ENCODE peak calls at places on chromosome 20, in five cellular contexts. One of them, this sample, is unnamed.

GRCh38 chr20:8082025-8082424 is 50.0 kb upstream of the PLCB1 start:
- DNase-seq in vagina: no peak
- DNase-seq in AG04450: no peak
- DNase-seq in tibial nerve: no peak
- DNase-seq in foreskin keratinocyte: peak; percentile 23
- DNase-seq in this sample: peak; percentile 10

GRCh38 chr20:9668356-9668755 is 154.0 kb downstream of the LAMP5 start:
- DNase-seq in vagina: no peak
- DNase-seq in AG04450: no peak
- DNase-seq in tibial nerve: no peak
- DNase-seq in foreskin keratinocyte: no peak
- DNase-seq in this sample: no peak

GRCh38 chr20:17083738-17084137 is 143.1 kb upstream of the PCSK2 start:
- DNase-seq in vagina: no peak
- DNase-seq in AG04450: no peak
- DNase-seq in tibial nerve: no peak
- DNase-seq in foreskin keratinocyte: no peak
- DNase-seq in this sample: no peak

GRCh38 chr20:25283221-25283951 is 35.5 kb downstream of the PYGB start:
- DNase-seq in vagina: no peak
- DNase-seq in AG04450: no peak
- DNase-seq in tibial nerve: no peak
- DNase-seq in foreskin keratinocyte: no peak
- DNase-seq in this sample: no peak

GRCh38 chr20:24106801-24107158 is 118.2 kb upstream of the GGTLC1 start:
- DNase-seq in vagina: no peak
- DNase-seq in AG04450: no peak
- DNase-seq in tibial nerve: no peak
- DNase-seq in foreskin keratinocyte: no peak
- DNase-seq in this sample: no peak

GRCh38 chr20:47187450-47188195 is 168.9 kb downstream of the ZMYND8 start:
- DNase-seq in vagina: no peak
- DNase-seq in AG04450: no peak
- DNase-seq in tibial nerve: no peak
- DNase-seq in foreskin keratinocyte: no peak
- DNase-seq in this sample: no peak

GRCh38 chr20:5919634-5920544 is 30.4 kb downstream of the TRMT6 start:
- DNase-seq in vagina: no peak
- DNase-seq in AG04450: no peak
- DNase-seq in tibial nerve: no peak
- DNase-seq in foreskin keratinocyte: peak; percentile 77
- DNase-seq in this sample: peak; percentile 46

GRCh38 chr20:63772781-63773520 is 33.4 kb downstream of the SLC2A4RG start:
- DNase-seq in vagina: no peak
- DNase-seq in AG04450: no peak
- DNase-seq in tibial nerve: no peak
- DNase-seq in foreskin keratinocyte: no peak
- DNase-seq in this sample: no peak

GRCh38 chr20:12012241-12013222 is 94.8 kb downstream of the BTBD3 start:
- DNase-seq in vagina: no peak
- DNase-seq in AG04450: peak; percentile 11
- DNase-seq in tibial nerve: peak; percentile 15
- DNase-seq in foreskin keratinocyte: peak; percentile 44
- DNase-seq in this sample: no peak

GRCh38 chr20:32992015-32992641 is 12.1 kb downstream of the SUN5 start:
- DNase-seq in vagina: no peak
- DNase-seq in AG04450: no peak
- DNase-seq in tibial nerve: no peak
- DNase-seq in foreskin keratinocyte: no peak
- DNase-seq in this sample: no peak

GRCh38 chr20:9330151-9330550 is 184.2 kb upstream of the LAMP5 start:
- DNase-seq in vagina: no peak
- DNase-seq in AG04450: no peak
- DNase-seq in tibial nerve: no peak
- DNase-seq in foreskin keratinocyte: no peak
- DNase-seq in this sample: no peak

GRCh38 chr20:4949833-4950178 is 51.5 kb downstream of the SLC23A2 start:
- DNase-seq in vagina: no peak
- DNase-seq in AG04450: no peak
- DNase-seq in tibial nerve: peak; percentile 57
- DNase-seq in foreskin keratinocyte: peak; percentile 10
- DNase-seq in this sample: no peak

GRCh38 chr20:52180167-52180840 is 11.3 kb downstream of the ZFP64 start:
- DNase-seq in vagina: no peak
- DNase-seq in AG04450: no peak
- DNase-seq in tibial nerve: no peak
- DNase-seq in foreskin keratinocyte: no peak
- DNase-seq in this sample: no peak

GRCh38 chr20:62815066-62815991 is 1.5 kb upstream of the COL9A3 start:
- DNase-seq in vagina: no peak
- DNase-seq in AG04450: no peak
- DNase-seq in tibial nerve: no peak
- DNase-seq in foreskin keratinocyte: peak; percentile 48
- DNase-seq in this sample: no peak

GRCh38 chr20:42996141-42996540 is 193.6 kb downstream of the PTPRT start:
- DNase-seq in vagina: no peak
- DNase-seq in AG04450: no peak
- DNase-seq in tibial nerve: no peak
- DNase-seq in foreskin keratinocyte: no peak
- DNase-seq in this sample: no peak

GRCh38 chr20:10219452-10219791 is 792 bp downstream of the SNAP25 start:
- DNase-seq in vagina: no peak
- DNase-seq in AG04450: no peak
- DNase-seq in tibial nerve: peak; percentile 61
- DNase-seq in foreskin keratinocyte: peak; percentile 13
- DNase-seq in this sample: no peak

GRCh38 chr20:37931153-37931922 is 28.4 kb downstream of the VSTM2L start:
- DNase-seq in vagina: no peak
- DNase-seq in AG04450: no peak
- DNase-seq in tibial nerve: no peak
- DNase-seq in foreskin keratinocyte: no peak
- DNase-seq in this sample: no peak

GRCh38 chr20:4883546-4883945 is 117.8 kb downstream of the SLC23A2 start:
- DNase-seq in vagina: no peak
- DNase-seq in AG04450: no peak
- DNase-seq in tibial nerve: no peak
- DNase-seq in foreskin keratinocyte: no peak
- DNase-seq in this sample: no peak

GRCh38 chr20:12970372-12970821 is 38.4 kb upstream of the SPTLC3 start:
- DNase-seq in vagina: no peak
- DNase-seq in AG04450: peak; percentile 16
- DNase-seq in tibial nerve: peak; percentile 20
- DNase-seq in foreskin keratinocyte: peak; percentile 34
- DNase-seq in this sample: no peak

GRCh38 chr20:41427833-41428232 is 61.2 kb upstream of the EMILIN3 start:
- DNase-seq in vagina: no peak
- DNase-seq in AG04450: no peak
- DNase-seq in tibial nerve: no peak
- DNase-seq in foreskin keratinocyte: no peak
- DNase-seq in this sample: no peak

GRCh38 chr20:51388227-51388626 is 154.3 kb downstream of the NFATC2 start:
- DNase-seq in vagina: no peak
- DNase-seq in AG04450: no peak
- DNase-seq in tibial nerve: no peak
- DNase-seq in foreskin keratinocyte: peak; percentile 81
- DNase-seq in this sample: peak; percentile 37

GRCh38 chr20:45924391-45925261 is 9.9 kb upstream of the PCIF1 start:
- DNase-seq in vagina: no peak
- DNase-seq in AG04450: no peak
- DNase-seq in tibial nerve: peak; percentile 63
- DNase-seq in foreskin keratinocyte: no peak
- DNase-seq in this sample: no peak

GRCh38 chr20:47220161-47220582 is 136.3 kb downstream of the ZMYND8 start:
- DNase-seq in vagina: no peak
- DNase-seq in AG04450: no peak
- DNase-seq in tibial nerve: no peak
- DNase-seq in foreskin keratinocyte: no peak
- DNase-seq in this sample: no peak

GRCh38 chr20:63696311-63696627 is 183 bp upstream of the TNFRSF6B start:
- DNase-seq in vagina: no peak
- DNase-seq in AG04450: no peak
- DNase-seq in tibial nerve: no peak
- DNase-seq in foreskin keratinocyte: peak; percentile 88
- DNase-seq in this sample: peak; percentile 22

GRCh38 chr20:22579711-22580697 is 4.4 kb downstream of the FOXA2 start:
- DNase-seq in vagina: no peak
- DNase-seq in AG04450: no peak
- DNase-seq in tibial nerve: no peak
- DNase-seq in foreskin keratinocyte: no peak
- DNase-seq in this sample: no peak

GRCh38 chr20:2610941-2611720 is 41.3 kb upstream of the NOP56 start:
- DNase-seq in vagina: peak; percentile 34
- DNase-seq in AG04450: no peak
- DNase-seq in tibial nerve: no peak
- DNase-seq in foreskin keratinocyte: no peak
- DNase-seq in this sample: no peak

GRCh38 chr20:45919536-45919933 is 7.6 kb upstream of the PLTP start:
- DNase-seq in vagina: no peak
- DNase-seq in AG04450: peak; percentile 82
- DNase-seq in tibial nerve: peak; percentile 82
- DNase-seq in foreskin keratinocyte: no peak
- DNase-seq in this sample: no peak

GRCh38 chr20:32898721-32899120 is 40.0 kb downstream of the EFCAB8 start:
- DNase-seq in vagina: no peak
- DNase-seq in AG04450: no peak
- DNase-seq in tibial nerve: no peak
- DNase-seq in foreskin keratinocyte: peak; percentile 46
- DNase-seq in this sample: no peak

GRCh38 chr20:61901421-61902212 is 164.1 kb downstream of the TAF4 start:
- DNase-seq in vagina: no peak
- DNase-seq in AG04450: no peak
- DNase-seq in tibial nerve: no peak
- DNase-seq in foreskin keratinocyte: peak; percentile 32
- DNase-seq in this sample: peak; percentile 20

GRCh38 chr20:7302256-7302655 is 534.8 kb downstream of the BMP2 start:
- DNase-seq in vagina: no peak
- DNase-seq in AG04450: no peak
- DNase-seq in tibial nerve: no peak
- DNase-seq in foreskin keratinocyte: peak; percentile 84
- DNase-seq in this sample: no peak

GRCh38 chr20:17518339-17519052 is 12.7 kb downstream of the BFSP1 start:
- DNase-seq in vagina: no peak
- DNase-seq in AG04450: no peak
- DNase-seq in tibial nerve: peak; percentile 43
- DNase-seq in foreskin keratinocyte: no peak
- DNase-seq in this sample: no peak

GRCh38 chr20:22794200-22794599 is 209.8 kb upstream of the FOXA2 start:
- DNase-seq in vagina: no peak
- DNase-seq in AG04450: no peak
- DNase-seq in tibial nerve: no peak
- DNase-seq in foreskin keratinocyte: peak; percentile 46
- DNase-seq in this sample: no peak

GRCh38 chr20:16273812-16274560 is 299.3 kb downstream of the KIF16B start:
- DNase-seq in vagina: no peak
- DNase-seq in AG04450: no peak
- DNase-seq in tibial nerve: no peak
- DNase-seq in foreskin keratinocyte: no peak
- DNase-seq in this sample: no peak

GRCh38 chr20:46182801-46183200 is 64.7 kb downstream of the CD40 start:
- DNase-seq in vagina: no peak
- DNase-seq in AG04450: no peak
- DNase-seq in tibial nerve: no peak
- DNase-seq in foreskin keratinocyte: no peak
- DNase-seq in this sample: no peak

GRCh38 chr20:36120241-36120640 is 34.3 kb upstream of the EPB41L1 start:
- DNase-seq in vagina: no peak
- DNase-seq in AG04450: no peak
- DNase-seq in tibial nerve: no peak
- DNase-seq in foreskin keratinocyte: no peak
- DNase-seq in this sample: no peak
- H3K27ac ChIP-seq in vagina: no peak overlapping the region
- H3K27ac ChIP-seq in AG04450: no peak overlapping the region
- H3K27ac ChIP-seq in tibial nerve: no peak overlapping the region
- H3K27ac ChIP-seq in foreskin keratinocyte: no peak overlapping the region
- H3K27ac ChIP-seq in this sample: no peak overlapping the region

DNA sequence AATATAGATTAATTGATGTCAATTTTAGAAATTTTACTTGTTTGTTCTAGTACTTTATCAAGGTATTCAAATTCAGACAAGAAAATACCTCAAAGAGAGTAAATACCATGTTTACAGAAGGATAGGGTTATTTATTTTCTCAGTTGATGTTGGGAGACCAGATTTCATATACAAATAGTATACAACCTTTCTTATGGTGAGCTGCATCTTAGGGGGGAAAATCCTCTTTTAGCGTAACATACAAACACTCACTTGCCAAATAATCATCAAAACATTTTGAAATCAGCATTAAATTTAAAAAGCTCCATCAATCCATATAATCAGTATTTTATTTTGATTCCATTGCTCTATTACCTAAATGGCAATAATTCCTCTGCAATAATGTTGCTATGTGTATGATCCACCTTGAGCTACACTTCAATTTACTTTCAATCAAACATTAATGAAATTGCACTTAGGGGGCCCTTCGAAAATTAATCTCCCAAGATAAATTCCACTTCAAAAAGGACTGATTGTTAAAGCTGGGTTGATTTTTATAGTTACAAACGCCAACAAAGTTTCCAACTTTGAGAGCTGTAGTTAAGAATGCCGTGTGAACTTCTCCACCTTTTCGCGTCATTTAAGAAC is 2.2 kb downstream of the NKX2-4 start:
- DNase-seq in vagina: no peak
- DNase-seq in AG04450: no peak
- DNase-seq in tibial nerve: no peak
- DNase-seq in foreskin keratinocyte: no peak
- DNase-seq in this sample: no peak
- H3K27ac ChIP-seq in vagina: no peak overlapping the region
- H3K27ac ChIP-seq in AG04450: no peak overlapping the region
- H3K27ac ChIP-seq in tibial nerve: no peak overlapping the region
- H3K27ac ChIP-seq in foreskin keratinocyte: no peak overlapping the region
- H3K27ac ChIP-seq in this sample: no peak overlapping the region

GRCh38 chr20:50380697-50381040 is 129.5 kb upstream of the PTPN1 start:
- DNase-seq in vagina: no peak
- DNase-seq in AG04450: no peak
- DNase-seq in tibial nerve: no peak
- DNase-seq in foreskin keratinocyte: no peak
- DNase-seq in this sample: no peak
- H3K27ac ChIP-seq in vagina: peak overlapping the region; percentile 74
- H3K27ac ChIP-seq in AG04450: peak overlapping the region; percentile 31
- H3K27ac ChIP-seq in tibial nerve: peak overlapping the region; percentile 80
- H3K27ac ChIP-seq in foreskin keratinocyte: no peak overlapping the region
- H3K27ac ChIP-seq in this sample: no peak overlapping the region

GRCh38 chr20:36756482-36756881 is 10.6 kb upstream of the NDRG3 start:
- DNase-seq in vagina: no peak
- DNase-seq in AG04450: no peak
- DNase-seq in tibial nerve: no peak
- DNase-seq in foreskin keratinocyte: no peak
- DNase-seq in this sample: no peak
- H3K27ac ChIP-seq in vagina: no peak overlapping the region
- H3K27ac ChIP-seq in AG04450: no peak overlapping the region
- H3K27ac ChIP-seq in tibial nerve: no peak overlapping the region
- H3K27ac ChIP-seq in foreskin keratinocyte: no peak overlapping the region
- H3K27ac ChIP-seq in this sample: no peak overlapping the region

GRCh38 chr20:58306421-58307261 is 2.9 kb upstream of the RAB22A start:
- DNase-seq in vagina: no peak
- DNase-seq in AG04450: peak; percentile 21
- DNase-seq in tibial nerve: peak; percentile 16
- DNase-seq in foreskin keratinocyte: peak; percentile 72
- DNase-seq in this sample: peak; percentile 76
- H3K27ac ChIP-seq in vagina: no peak overlapping the region
- H3K27ac ChIP-seq in AG04450: no peak overlapping the region
- H3K27ac ChIP-seq in tibial nerve: peak overlapping the region; percentile 58
- H3K27ac ChIP-seq in foreskin keratinocyte: no peak overlapping the region
- H3K27ac ChIP-seq in this sample: peak overlapping the region; percentile 68